ENCODE peak calls at places on chromosomes 2 and 18, in nine cellular contexts. One of them, this sample, is unnamed.

GRCh38 chr2:20415511-20415918 is 31.4 kb upstream of the RHOB start:
- DNase-seq in A549: peak
- DNase-seq in EH: peak
- DNase-seq in fibroblast of lung: peak
- DNase-seq in stimulated activated naive CD8-positive, alpha-beta T cell treated with anti-CD3 and anti-CD28 coated beads, Interleukin-15, Interleukin-2, amounts not matched to agents 100 U/mL and 50 U/mL, for 24 hours: no peak
- DNase-seq in osteocyte: no peak
- DNase-seq in aorta: peak
- DNase-seq in endothelial cell of umbilical vein: no peak
- DNase-seq in foreskin fibroblast: peak
- DNase-seq in this sample: peak

GRCh38 chr2:150486539-150487484 is 655 bp downstream of the RND3 start:
- DNase-seq in osteocyte: no peak
- DNase-seq in fibroblast of lung: peak
- DNase-seq in EH: peak
- DNase-seq in stimulated activated naive CD8-positive, alpha-beta T cell treated with anti-CD3 and anti-CD28 coated beads, Interleukin-15, Interleukin-2, amounts not matched to agents 100 U/mL and 50 U/mL, for 24 hours: no peak
- DNase-seq in foreskin fibroblast: peak
- DNase-seq in A549: no peak
- DNase-seq in endothelial cell of umbilical vein: peak
- DNase-seq in aorta: peak
- DNase-seq in this sample: peak

GRCh38 chr2:171541202-171541884 is 19.1 kb downstream of the CYBRD1 start:
- DNase-seq in aorta: no peak
- DNase-seq in osteocyte: no peak
- DNase-seq in endothelial cell of umbilical vein: no peak
- DNase-seq in fibroblast of lung: no peak
- DNase-seq in foreskin fibroblast: no peak
- DNase-seq in EH: no peak
- DNase-seq in A549: peak
- DNase-seq in stimulated activated naive CD8-positive, alpha-beta T cell treated with anti-CD3 and anti-CD28 coated beads, Interleukin-15, Interleukin-2, amounts not matched to agents 100 U/mL and 50 U/mL, for 24 hours: peak
- DNase-seq in this sample: no peak

GRCh38 chr2:1730047-1730937 is 14.0 kb downstream of the PXDN start:
- DNase-seq in foreskin fibroblast: peak
- DNase-seq in EH: peak
- DNase-seq in endothelial cell of umbilical vein: peak
- DNase-seq in stimulated activated naive CD8-positive, alpha-beta T cell treated with anti-CD3 and anti-CD28 coated beads, Interleukin-15, Interleukin-2, amounts not matched to agents 100 U/mL and 50 U/mL, for 24 hours: no peak
- DNase-seq in fibroblast of lung: peak
- DNase-seq in aorta: no peak
- DNase-seq in A549: no peak
- DNase-seq in osteocyte: peak
- DNase-seq in this sample: peak

GRCh38 chr2:113848758-113849460 is 41.0 kb upstream of the ACTR3 start:
- DNase-seq in EH: no peak
- DNase-seq in endothelial cell of umbilical vein: no peak
- DNase-seq in foreskin fibroblast: peak
- DNase-seq in A549: peak
- DNase-seq in aorta: no peak
- DNase-seq in fibroblast of lung: peak
- DNase-seq in osteocyte: no peak
- DNase-seq in stimulated activated naive CD8-positive, alpha-beta T cell treated with anti-CD3 and anti-CD28 coated beads, Interleukin-15, Interleukin-2, amounts not matched to agents 100 U/mL and 50 U/mL, for 24 hours: no peak
- DNase-seq in this sample: no peak

GRCh38 chr2:54728669-54729120 is 5.2 kb downstream of the EML6 start:
- DNase-seq in EH: peak
- DNase-seq in stimulated activated naive CD8-positive, alpha-beta T cell treated with anti-CD3 and anti-CD28 coated beads, Interleukin-15, Interleukin-2, amounts not matched to agents 100 U/mL and 50 U/mL, for 24 hours: no peak
- DNase-seq in endothelial cell of umbilical vein: peak
- DNase-seq in foreskin fibroblast: peak
- DNase-seq in aorta: no peak
- DNase-seq in A549: peak
- DNase-seq in osteocyte: no peak
- DNase-seq in fibroblast of lung: peak
- DNase-seq in this sample: peak

GRCh38 chr2:28137221-28137620 is 246.7 kb downstream of the BABAM2 start:
- DNase-seq in foreskin fibroblast: peak
- DNase-seq in A549: peak
- DNase-seq in fibroblast of lung: peak
- DNase-seq in aorta: no peak
- DNase-seq in endothelial cell of umbilical vein: no peak
- DNase-seq in EH: peak
- DNase-seq in osteocyte: no peak
- DNase-seq in stimulated activated naive CD8-positive, alpha-beta T cell treated with anti-CD3 and anti-CD28 coated beads, Interleukin-15, Interleukin-2, amounts not matched to agents 100 U/mL and 50 U/mL, for 24 hours: no peak
- DNase-seq in this sample: peak

GRCh38 chr2:239471011-239471792 is 70.4 kb upstream of the HDAC4 start:
- DNase-seq in EH: no peak
- DNase-seq in endothelial cell of umbilical vein: no peak
- DNase-seq in aorta: no peak
- DNase-seq in fibroblast of lung: no peak
- DNase-seq in A549: no peak
- DNase-seq in foreskin fibroblast: no peak
- DNase-seq in stimulated activated naive CD8-positive, alpha-beta T cell treated with anti-CD3 and anti-CD28 coated beads, Interleukin-15, Interleukin-2, amounts not matched to agents 100 U/mL and 50 U/mL, for 24 hours: no peak
- DNase-seq in osteocyte: peak
- DNase-seq in this sample: no peak

GRCh38 chr2:61439241-61440002 is 31.5 kb downstream of the USP34 start:
- DNase-seq in aorta: no peak
- DNase-seq in fibroblast of lung: no peak
- DNase-seq in EH: no peak
- DNase-seq in A549: no peak
- DNase-seq in osteocyte: no peak
- DNase-seq in foreskin fibroblast: no peak
- DNase-seq in stimulated activated naive CD8-positive, alpha-beta T cell treated with anti-CD3 and anti-CD28 coated beads, Interleukin-15, Interleukin-2, amounts not matched to agents 100 U/mL and 50 U/mL, for 24 hours: no peak
- DNase-seq in endothelial cell of umbilical vein: no peak
- DNase-seq in this sample: no peak

GRCh38 chr2:166411473-166412230 is 35.9 kb upstream of the SCN9A start:
- DNase-seq in A549: peak
- DNase-seq in endothelial cell of umbilical vein: no peak
- DNase-seq in EH: peak
- DNase-seq in aorta: no peak
- DNase-seq in fibroblast of lung: peak
- DNase-seq in foreskin fibroblast: peak
- DNase-seq in osteocyte: no peak
- DNase-seq in stimulated activated naive CD8-positive, alpha-beta T cell treated with anti-CD3 and anti-CD28 coated beads, Interleukin-15, Interleukin-2, amounts not matched to agents 100 U/mL and 50 U/mL, for 24 hours: no peak
- DNase-seq in this sample: peak

GRCh38 chr2:14143435-14143834 is 489.1 kb upstream of the LRATD1 start:
- DNase-seq in aorta: no peak
- DNase-seq in osteocyte: no peak
- DNase-seq in stimulated activated naive CD8-positive, alpha-beta T cell treated with anti-CD3 and anti-CD28 coated beads, Interleukin-15, Interleukin-2, amounts not matched to agents 100 U/mL and 50 U/mL, for 24 hours: no peak
- DNase-seq in foreskin fibroblast: no peak
- DNase-seq in EH: no peak
- DNase-seq in endothelial cell of umbilical vein: no peak
- DNase-seq in fibroblast of lung: no peak
- DNase-seq in A549: no peak
- DNase-seq in this sample: no peak

GRCh38 chr2:239576784-239577183 is 176.0 kb upstream of the HDAC4 start:
- DNase-seq in A549: no peak
- DNase-seq in foreskin fibroblast: no peak
- DNase-seq in fibroblast of lung: no peak
- DNase-seq in osteocyte: no peak
- DNase-seq in EH: no peak
- DNase-seq in aorta: no peak
- DNase-seq in endothelial cell of umbilical vein: no peak
- DNase-seq in stimulated activated naive CD8-positive, alpha-beta T cell treated with anti-CD3 and anti-CD28 coated beads, Interleukin-15, Interleukin-2, amounts not matched to agents 100 U/mL and 50 U/mL, for 24 hours: no peak
- DNase-seq in this sample: no peak

GRCh38 chr2:121018136-121019057 is 266.6 kb downstream of the TFCP2L1 start:
- DNase-seq in endothelial cell of umbilical vein: no peak
- DNase-seq in osteocyte: peak
- DNase-seq in aorta: peak
- DNase-seq in EH: no peak
- DNase-seq in stimulated activated naive CD8-positive, alpha-beta T cell treated with anti-CD3 and anti-CD28 coated beads, Interleukin-15, Interleukin-2, amounts not matched to agents 100 U/mL and 50 U/mL, for 24 hours: no peak
- DNase-seq in A549: no peak
- DNase-seq in fibroblast of lung: peak
- DNase-seq in foreskin fibroblast: no peak
- DNase-seq in this sample: no peak

GRCh38 chr18:6997802-6998201 is 119.8 kb downstream of the LAMA1 start:
- DNase-seq in endothelial cell of umbilical vein: no peak
- DNase-seq in EH: no peak
- DNase-seq in aorta: no peak
- DNase-seq in fibroblast of lung: no peak
- DNase-seq in foreskin fibroblast: peak
- DNase-seq in osteocyte: no peak
- DNase-seq in A549: no peak
- DNase-seq in stimulated activated naive CD8-positive, alpha-beta T cell treated with anti-CD3 and anti-CD28 coated beads, Interleukin-15, Interleukin-2, amounts not matched to agents 100 U/mL and 50 U/mL, for 24 hours: no peak
- DNase-seq in this sample: peak

GRCh38 chr2:128513416-128514283 is 195.0 kb upstream of the HS6ST1 start:
- DNase-seq in aorta: peak
- DNase-seq in A549: no peak
- DNase-seq in fibroblast of lung: no peak
- DNase-seq in osteocyte: no peak
- DNase-seq in foreskin fibroblast: no peak
- DNase-seq in endothelial cell of umbilical vein: no peak
- DNase-seq in EH: no peak
- DNase-seq in stimulated activated naive CD8-positive, alpha-beta T cell treated with anti-CD3 and anti-CD28 coated beads, Interleukin-15, Interleukin-2, amounts not matched to agents 100 U/mL and 50 U/mL, for 24 hours: no peak
- DNase-seq in this sample: no peak

GRCh38 chr2:148613231-148614023 is 31.1 kb upstream of the EPC2 start:
- DNase-seq in EH: no peak
- DNase-seq in A549: no peak
- DNase-seq in fibroblast of lung: no peak
- DNase-seq in aorta: no peak
- DNase-seq in foreskin fibroblast: no peak
- DNase-seq in stimulated activated naive CD8-positive, alpha-beta T cell treated with anti-CD3 and anti-CD28 coated beads, Interleukin-15, Interleukin-2, amounts not matched to agents 100 U/mL and 50 U/mL, for 24 hours: no peak
- DNase-seq in endothelial cell of umbilical vein: no peak
- DNase-seq in osteocyte: no peak
- DNase-seq in this sample: peak

GRCh38 chr2:102103284-102103683 is 39.3 kb upstream of the IL1R1 start:
- DNase-seq in A549: no peak
- DNase-seq in endothelial cell of umbilical vein: no peak
- DNase-seq in foreskin fibroblast: no peak
- DNase-seq in osteocyte: no peak
- DNase-seq in stimulated activated naive CD8-positive, alpha-beta T cell treated with anti-CD3 and anti-CD28 coated beads, Interleukin-15, Interleukin-2, amounts not matched to agents 100 U/mL and 50 U/mL, for 24 hours: no peak
- DNase-seq in EH: no peak
- DNase-seq in fibroblast of lung: no peak
- DNase-seq in aorta: no peak
- DNase-seq in this sample: no peak

GRCh38 chr2:72920317-72921087 is 3.2 kb downstream of the EMX1 start:
- DNase-seq in stimulated activated naive CD8-positive, alpha-beta T cell treated with anti-CD3 and anti-CD28 coated beads, Interleukin-15, Interleukin-2, amounts not matched to agents 100 U/mL and 50 U/mL, for 24 hours: peak
- DNase-seq in foreskin fibroblast: peak
- DNase-seq in fibroblast of lung: peak
- DNase-seq in EH: peak
- DNase-seq in aorta: no peak
- DNase-seq in osteocyte: peak
- DNase-seq in A549: no peak
- DNase-seq in endothelial cell of umbilical vein: peak
- DNase-seq in this sample: no peak

GRCh38 chr2:69781321-69782248 is 39.7 kb downstream of the ANXA4 start:
- DNase-seq in aorta: no peak
- DNase-seq in foreskin fibroblast: no peak
- DNase-seq in A549: peak
- DNase-seq in endothelial cell of umbilical vein: peak
- DNase-seq in osteocyte: no peak
- DNase-seq in stimulated activated naive CD8-positive, alpha-beta T cell treated with anti-CD3 and anti-CD28 coated beads, Interleukin-15, Interleukin-2, amounts not matched to agents 100 U/mL and 50 U/mL, for 24 hours: no peak
- DNase-seq in fibroblast of lung: no peak
- DNase-seq in EH: no peak
- DNase-seq in this sample: no peak

GRCh38 chr2:234732404-234733092 is 219.3 kb upstream of the SH3BP4 start:
- DNase-seq in A549: no peak
- DNase-seq in osteocyte: peak
- DNase-seq in aorta: no peak
- DNase-seq in fibroblast of lung: no peak
- DNase-seq in endothelial cell of umbilical vein: no peak
- DNase-seq in foreskin fibroblast: no peak
- DNase-seq in EH: no peak
- DNase-seq in stimulated activated naive CD8-positive, alpha-beta T cell treated with anti-CD3 and anti-CD28 coated beads, Interleukin-15, Interleukin-2, amounts not matched to agents 100 U/mL and 50 U/mL, for 24 hours: no peak
- DNase-seq in this sample: no peak

GRCh38 chr2:74267068-74267467 is 68.7 kb downstream of the MTHFD2 start:
- DNase-seq in stimulated activated naive CD8-positive, alpha-beta T cell treated with anti-CD3 and anti-CD28 coated beads, Interleukin-15, Interleukin-2, amounts not matched to agents 100 U/mL and 50 U/mL, for 24 hours: peak
- DNase-seq in fibroblast of lung: no peak
- DNase-seq in endothelial cell of umbilical vein: no peak
- DNase-seq in A549: peak
- DNase-seq in foreskin fibroblast: no peak
- DNase-seq in osteocyte: no peak
- DNase-seq in EH: no peak
- DNase-seq in aorta: no peak
- DNase-seq in this sample: no peak

This sample was measured in RPMI7951.